ENCODE peak calls at places on chromosome 1, in seven cellular contexts. One of them, this sample, is unnamed.

GRCh38 chr1:151386002-151386401 is 13.4 kb upstream of the PSMB4 start:
- DNase-seq in CD8-positive, alpha-beta T cell: no peak
- DNase-seq in HS-27A: no peak
- DNase-seq in adrenal gland: peak
- DNase-seq in fibroblast of mammary gland: no peak
- DNase-seq in sigmoid colon: no peak
- DNase-seq in endodermal cell: no peak
- DNase-seq in this sample: no peak

GRCh38 chr1:16174261-16174871 is 18.5 kb upstream of the EPHA2 start:
- DNase-seq in adrenal gland: no peak
- DNase-seq in sigmoid colon: no peak
- DNase-seq in fibroblast of mammary gland: no peak
- DNase-seq in HS-27A: no peak
- DNase-seq in endodermal cell: no peak
- DNase-seq in CD8-positive, alpha-beta T cell: no peak
- DNase-seq in this sample: no peak

GRCh38 chr1:18667333-18667732 is 36.7 kb downstream of the PAX7 start:
- DNase-seq in HS-27A: no peak
- DNase-seq in fibroblast of mammary gland: no peak
- DNase-seq in CD8-positive, alpha-beta T cell: no peak
- DNase-seq in adrenal gland: no peak
- DNase-seq in endodermal cell: no peak
- DNase-seq in sigmoid colon: no peak
- DNase-seq in this sample: no peak

GRCh38 chr1:170284425-170284824 is 138.7 kb downstream of the NTMT2 start:
- DNase-seq in adrenal gland: no peak
- DNase-seq in endodermal cell: no peak
- DNase-seq in sigmoid colon: no peak
- DNase-seq in HS-27A: no peak
- DNase-seq in CD8-positive, alpha-beta T cell: no peak
- DNase-seq in fibroblast of mammary gland: no peak
- DNase-seq in this sample: no peak

GRCh38 chr1:182984621-182985020 is 31.7 kb upstream of the SHCBP1L start:
- DNase-seq in endodermal cell: no peak
- DNase-seq in adrenal gland: no peak
- DNase-seq in fibroblast of mammary gland: peak
- DNase-seq in sigmoid colon: no peak
- DNase-seq in HS-27A: no peak
- DNase-seq in CD8-positive, alpha-beta T cell: no peak
- DNase-seq in this sample: no peak

GRCh38 chr1:58781541-58782307 is 2.1 kb downstream of the JUN start:
- DNase-seq in fibroblast of mammary gland: peak
- DNase-seq in CD8-positive, alpha-beta T cell: peak
- DNase-seq in HS-27A: no peak
- DNase-seq in endodermal cell: peak
- DNase-seq in sigmoid colon: peak
- DNase-seq in adrenal gland: peak
- DNase-seq in this sample: peak

GRCh38 chr1:181640959-181641358 is 157.6 kb downstream of the CACNA1E start:
- DNase-seq in fibroblast of mammary gland: no peak
- DNase-seq in endodermal cell: no peak
- DNase-seq in sigmoid colon: no peak
- DNase-seq in HS-27A: no peak
- DNase-seq in CD8-positive, alpha-beta T cell: no peak
- DNase-seq in adrenal gland: no peak
- DNase-seq in this sample: no peak

GRCh38 chr1:6464514-6464836 is 1.5 kb downstream of the TNFRSF25 start:
- DNase-seq in CD8-positive, alpha-beta T cell: no peak
- DNase-seq in fibroblast of mammary gland: no peak
- DNase-seq in adrenal gland: no peak
- DNase-seq in HS-27A: no peak
- DNase-seq in endodermal cell: peak
- DNase-seq in sigmoid colon: no peak
- DNase-seq in this sample: no peak

GRCh38 chr1:114470681-114471080 is 40.3 kb downstream of the TRIM33 start:
- DNase-seq in adrenal gland: no peak
- DNase-seq in fibroblast of mammary gland: no peak
- DNase-seq in sigmoid colon: no peak
- DNase-seq in endodermal cell: no peak
- DNase-seq in HS-27A: no peak
- DNase-seq in CD8-positive, alpha-beta T cell: no peak
- DNase-seq in this sample: no peak

GRCh38 chr1:1110561-1110971 is 5.3 kb downstream of the C1orf159 start:
- DNase-seq in adrenal gland: no peak
- DNase-seq in endodermal cell: no peak
- DNase-seq in fibroblast of mammary gland: no peak
- DNase-seq in HS-27A: no peak
- DNase-seq in sigmoid colon: peak
- DNase-seq in CD8-positive, alpha-beta T cell: no peak
- DNase-seq in this sample: no peak

GRCh38 chr1:26529405-26529654 is 231 bp upstream of the RPS6KA1 start:
- DNase-seq in CD8-positive, alpha-beta T cell: no peak
- DNase-seq in fibroblast of mammary gland: no peak
- DNase-seq in adrenal gland: peak
- DNase-seq in sigmoid colon: no peak
- DNase-seq in HS-27A: no peak
- DNase-seq in endodermal cell: no peak
- DNase-seq in this sample: no peak

This sample was measured in T-helper 2 cell.